ENCODE peak calls at places on chromosomes 3 and 15, in five cellular contexts. One of them, this sample, is unnamed.

GRCh38 chr3:52052831-52053306 is 3.5 kb downstream of the DUSP7 start:
- DNase-seq in pancreas: peak; percentile 43
- DNase-seq in ascending aorta: peak; percentile 67
- DNase-seq in upper lobe of right lung: peak; percentile 90
- DNase-seq in tibial nerve: peak; percentile 84
- DNase-seq in this sample: peak; percentile 92

GRCh38 chr3:124250053-124250452 is 258.1 kb upstream of the ROPN1 start:
- DNase-seq in ascending aorta: no peak
- DNase-seq in tibial nerve: no peak
- DNase-seq in pancreas: no peak
- DNase-seq in upper lobe of right lung: no peak
- DNase-seq in this sample: no peak

GRCh38 chr3:31699309-31699953 is 166.7 kb downstream of the STT3B start:
- DNase-seq in pancreas: no peak
- DNase-seq in upper lobe of right lung: no peak
- DNase-seq in ascending aorta: no peak
- DNase-seq in tibial nerve: no peak
- DNase-seq in this sample: no peak

GRCh38 chr3:29427266-29428103 is 146.6 kb downstream of the RBMS3 start:
- DNase-seq in ascending aorta: no peak
- DNase-seq in upper lobe of right lung: no peak
- DNase-seq in pancreas: no peak
- DNase-seq in tibial nerve: no peak
- DNase-seq in this sample: no peak

GRCh38 chr3:127158614-127159221 is 34.2 kb upstream of the PRR23E start:
- DNase-seq in pancreas: no peak
- DNase-seq in tibial nerve: no peak
- DNase-seq in upper lobe of right lung: peak; percentile 52
- DNase-seq in ascending aorta: no peak
- DNase-seq in this sample: no peak

GRCh38 chr3:113575191-113575590 is 42.8 kb downstream of the SIDT1 start:
- DNase-seq in pancreas: no peak
- DNase-seq in upper lobe of right lung: no peak
- DNase-seq in ascending aorta: no peak
- DNase-seq in tibial nerve: no peak
- DNase-seq in this sample: no peak

GRCh38 chr3:127026036-127026435 is 43.1 kb downstream of the PLXNA1 start:
- DNase-seq in upper lobe of right lung: no peak
- DNase-seq in pancreas: no peak
- DNase-seq in ascending aorta: no peak
- DNase-seq in tibial nerve: no peak
- DNase-seq in this sample: no peak

GRCh38 chr15:20344601-20345400 is 196.8 kb downstream of the GOLGA6L6 start:
- DNase-seq in upper lobe of right lung: peak; percentile 75
- DNase-seq in tibial nerve: no peak
- DNase-seq in pancreas: no peak
- DNase-seq in ascending aorta: peak; percentile 12
- DNase-seq in this sample: peak; percentile 85

DNA sequence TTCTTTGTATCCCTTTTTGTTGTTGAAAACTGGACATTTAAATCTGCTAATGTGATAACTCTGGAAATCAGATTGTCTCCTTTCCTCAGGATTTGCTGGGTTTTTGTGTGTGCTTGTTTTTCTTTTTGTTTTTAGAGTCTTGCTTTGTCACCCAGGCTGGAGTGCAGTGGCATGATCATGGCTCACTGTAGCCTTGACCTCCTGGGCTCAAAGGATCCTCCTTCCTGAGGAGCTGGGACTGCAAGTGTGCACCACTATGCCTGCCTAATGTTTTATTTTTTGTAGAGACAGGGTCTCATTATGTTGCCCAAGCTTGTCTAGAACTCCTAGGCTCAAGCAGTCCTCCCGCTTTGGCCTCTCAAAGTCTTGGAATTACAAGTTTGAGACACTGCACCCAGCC is 44.6 kb upstream of the IL20RB start:
- DNase-seq in upper lobe of right lung: no peak
- DNase-seq in ascending aorta: no peak
- DNase-seq in tibial nerve: no peak
- DNase-seq in pancreas: no peak
- DNase-seq in this sample: no peak
- H3K9me3 ChIP-seq in upper lobe of right lung: no peaks in the 10 kb centered on the region
- H3K9me3 ChIP-seq in ascending aorta: peaks cover 12% of the 10 kb centered on the region
- H3K9me3 ChIP-seq in tibial nerve: no peaks in the 10 kb centered on the region
- H3K9me3 ChIP-seq in pancreas: no peaks in the 10 kb centered on the region
- H3K9me3 ChIP-seq in this sample: no peaks in the 10 kb centered on the region

DNA sequence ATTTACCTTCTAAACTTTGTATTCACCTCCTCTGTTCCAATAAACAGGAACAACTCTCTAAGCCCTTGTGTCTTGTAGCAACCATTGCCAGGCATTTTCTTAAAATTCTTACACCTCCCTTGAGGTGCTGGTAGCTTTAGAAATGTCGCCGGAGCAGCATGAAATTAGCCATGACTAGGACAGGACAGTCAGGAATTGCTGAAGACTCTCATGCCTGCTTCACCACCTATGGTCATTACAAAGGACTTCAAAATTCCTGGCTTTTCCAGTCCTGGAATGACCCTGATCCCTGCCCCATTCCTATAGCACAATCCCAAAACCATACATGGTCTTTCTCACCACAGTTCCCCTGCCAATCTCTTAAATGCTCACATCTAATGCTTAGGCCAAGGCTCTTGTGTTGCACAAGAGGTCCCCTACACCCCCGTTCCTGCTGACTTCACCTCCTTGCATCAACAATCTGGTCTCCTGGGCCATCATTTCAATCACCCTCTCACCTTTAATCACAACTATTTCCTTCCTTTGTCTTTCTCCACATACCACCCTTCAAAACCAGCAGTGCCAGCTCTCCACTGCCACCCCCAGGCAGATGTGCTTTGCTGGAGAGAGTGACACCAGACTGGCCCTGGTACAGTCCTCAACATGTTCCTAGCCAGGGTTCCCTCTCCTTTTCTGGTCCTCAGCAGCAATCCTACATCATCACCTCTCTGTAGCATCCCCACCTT is 113.2 kb upstream of the TJP1 start:
- DNase-seq in tibial nerve: no peak
- DNase-seq in pancreas: no peak
- DNase-seq in upper lobe of right lung: no peak
- DNase-seq in ascending aorta: no peak
- DNase-seq in this sample: no peak
- TF ChIP-seq CTCF in tibial nerve: peak; percentile 10
- TF ChIP-seq CTCF in pancreas: no peak
- TF ChIP-seq CTCF in upper lobe of right lung: peak; percentile 21
- TF ChIP-seq CTCF in ascending aorta: no peak
- TF ChIP-seq CTCF in this sample: no peak

GRCh38 chr15:77181305-77182074 is 110.6 kb upstream of the TSPAN3 start:
- DNase-seq in tibial nerve: no peak
- DNase-seq in upper lobe of right lung: no peak
- DNase-seq in ascending aorta: no peak
- DNase-seq in pancreas: no peak
- DNase-seq in this sample: no peak
- H3K4me1 ChIP-seq in tibial nerve: no peaks in the 10 kb centered on the region
- H3K4me1 ChIP-seq in upper lobe of right lung: peaks cover 4% of the 10 kb centered on the region
- H3K4me1 ChIP-seq in ascending aorta: no peaks in the 10 kb centered on the region
- H3K4me1 ChIP-seq in pancreas: peaks cover 14% of the 10 kb centered on the region
- H3K4me1 ChIP-seq in this sample: no peaks in the 10 kb centered on the region

GRCh38 chr3:71099997-71100719 is 483.4 kb downstream of the FOXP1 start:
- DNase-seq in pancreas: no peak
- DNase-seq in upper lobe of right lung: no peak
- DNase-seq in ascending aorta: no peak
- DNase-seq in tibial nerve: no peak
- DNase-seq in this sample: no peak
- H3K9me3 ChIP-seq in pancreas: no peaks in the 10 kb centered on the region
- H3K9me3 ChIP-seq in upper lobe of right lung: no peaks in the 10 kb centered on the region
- H3K9me3 ChIP-seq in ascending aorta: no peaks in the 10 kb centered on the region
- H3K9me3 ChIP-seq in tibial nerve: no peaks in the 10 kb centered on the region
- H3K9me3 ChIP-seq in this sample: no peaks in the 10 kb centered on the region

GRCh38 chr3:88057650-88058321 is 1.0 kb downstream of the CGGBP1 start:
- DNase-seq in upper lobe of right lung: no peak
- DNase-seq in pancreas: no peak
- DNase-seq in ascending aorta: no peak
- DNase-seq in tibial nerve: peak; percentile 8
- DNase-seq in this sample: no peak
- TF ChIP-seq CTCF in upper lobe of right lung: no peak
- TF ChIP-seq CTCF in pancreas: no peak
- TF ChIP-seq CTCF in ascending aorta: no peak
- TF ChIP-seq CTCF in tibial nerve: no peak
- TF ChIP-seq CTCF in this sample: no peak

This sample was measured in left lung.